ENCODE peak calls at places on chromosome 21, in five cellular contexts. A, T, V, J and N are unnamed samples.

GRCh38 chr21:25939396-25939761 is 204.6 kb downstream of the GABPA start:
- DNase-seq in A (no peak), T (no peak), V (no peak), J (no peak), N (no peak)

GRCh38 chr21:18245493-18245967 is 897 bp downstream of the CHODL start:
- DNase-seq in A (peak), T (no peak), V (no peak), J (no peak), N (no peak)

GRCh38 chr21:35203093-35204021 is 154.3 kb upstream of the RUNX1 start:
- DNase-seq in A (peak), T (no peak), V (peak), J (peak), N (no peak)

GRCh38 chr21:45992311-45993209 is 11.0 kb downstream of the COL6A1 start:
- DNase-seq in A (no peak), T (peak), V (no peak), J (no peak), N (no peak)

GRCh38 chr21:37060296-37060695 is 12.6 kb downstream of the PIGP start:
- DNase-seq in A (peak), T (peak), V (peak), J (peak), N (peak)

GRCh38 chr21:30425826-30426225 is at the start of gene KRTAP13-3:
- DNase-seq in A (no peak), T (no peak), V (no peak), J (no peak), N (no peak)

GRCh38 chr21:34730756-34731445 is 62.1 kb downstream of the CLIC6 start:
- DNase-seq in A (no peak), T (no peak), V (no peak), J (no peak), N (no peak)

GRCh38 chr21:15020797-15021196 is 44.0 kb downstream of the NRIP1 start:
- DNase-seq in A (no peak), T (no peak), V (no peak), J (no peak), N (no peak)

GRCh38 chr21:46515109-46515508 is 56.4 kb downstream of the DIP2A start:
- DNase-seq in A (no peak), T (no peak), V (no peak), J (peak), N (no peak)

GRCh38 chr21:24265987-24266386 is 1341.3 kb downstream of the MRPL39 start:
- DNase-seq in A (no peak), T (no peak), V (no peak), J (no peak), N (no peak)

DNA sequence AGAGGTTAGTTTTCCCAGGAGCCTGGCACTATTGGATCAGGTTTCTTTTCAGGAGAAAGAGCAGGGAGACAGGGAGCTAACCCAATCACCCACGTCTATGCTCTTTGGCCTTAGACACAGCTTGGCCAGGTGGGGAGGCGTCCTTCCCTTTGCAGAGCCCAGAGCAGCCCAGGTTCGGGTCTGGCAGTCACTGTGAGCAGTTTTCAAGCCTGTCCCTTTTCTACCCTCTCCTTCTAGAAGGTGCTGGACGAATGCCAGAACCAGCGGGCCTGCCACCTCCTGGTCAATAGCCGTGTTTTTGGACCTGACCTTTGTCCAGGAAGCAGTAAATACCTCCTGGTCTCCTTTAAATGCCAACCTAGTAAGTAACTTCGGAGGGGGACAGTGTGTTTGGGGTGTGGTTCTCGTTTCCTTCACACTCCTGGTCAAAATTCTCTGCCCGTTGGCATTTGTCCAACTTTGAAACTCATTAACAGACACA is 44.9 kb downstream of the EVA1C start:
- DNase-seq in A (peak), T (no peak), V (no peak), J (peak), N (no peak)
- TF ChIP-seq CTCF in A (peak), T (no peak), V (peak), J (peak), N (peak)

DNA sequence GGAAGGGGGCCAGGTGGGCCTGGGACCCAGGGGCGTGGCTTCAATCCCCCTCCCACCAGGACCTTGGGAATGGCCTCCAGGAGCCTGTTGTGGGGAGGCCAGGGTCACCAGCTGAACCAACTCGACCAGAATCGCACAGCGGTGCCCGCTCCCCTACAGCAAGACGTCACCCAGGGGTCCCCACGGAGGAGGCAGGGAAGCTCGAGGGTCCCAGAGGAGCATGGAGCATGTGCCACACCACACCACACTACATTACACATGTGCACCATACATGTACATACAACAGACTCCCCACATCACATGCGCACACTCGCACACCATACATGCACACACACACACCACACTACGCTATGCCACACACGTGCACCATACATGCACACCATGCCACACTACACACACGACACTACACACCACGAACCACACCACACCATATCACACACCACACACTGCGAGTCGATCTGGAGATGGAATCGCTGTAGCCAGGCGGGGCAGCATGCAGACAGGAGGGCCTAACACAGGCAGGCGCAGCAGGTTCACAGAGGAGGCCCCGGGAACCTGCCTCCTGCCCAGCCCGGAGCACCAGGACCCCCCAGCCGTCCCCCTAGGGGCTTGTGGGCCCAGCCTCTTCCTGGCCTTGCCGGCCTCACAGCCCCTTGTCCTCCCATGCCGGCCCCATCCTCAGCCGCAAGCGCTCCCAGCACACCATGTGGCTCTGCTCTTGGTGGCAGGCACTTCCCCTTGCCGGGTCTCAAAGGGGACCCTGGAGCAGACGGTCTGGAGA is 596 bp downstream of the ITGB2 start:
- DNase-seq in A (no peak), T (no peak), V (no peak), J (no peak), N (no peak)
- H3K4me3 ChIP-seq in A (no peak), T (peak), V (no peak), J (no peak), N (no peak)

GRCh38 chr21:43900078-43900385 is 35.0 kb downstream of the AGPAT3 start:
- DNase-seq in A (no peak), T (no peak), V (no peak), J (no peak), N (no peak)
- TF ChIP-seq CTCF in A (no peak), T (no peak), V (no peak), J (no peak), N (no peak)

GRCh38 chr21:28913071-28913470 is 79.6 kb downstream of the LTN1 start:
- DNase-seq in A (no peak), T (no peak), V (no peak), J (no peak), N (no peak)
- H3K4me3 ChIP-seq in A (no peak), T (no peak), V (no peak), J (no peak), N (no peak)